ENCODE peak calls at places on chromosomes 3 and 15, in four cellular contexts. K, D, S and X are unnamed samples. For H3K4me1, the result is how much of the 10 kb centered on the place peaks cover.

GRCh38 chr3:24640330-24640877 is 145.8 kb upstream of the THRB start:
- DNase-seq in K (no peak), D (peak), S (no peak), X (no peak)

GRCh38 chr3:46950661-46951241 is 25.8 kb downstream of the CCDC12 start:
- DNase-seq in K (no peak), D (no peak), S (no peak), X (no peak)

GRCh38 chr15:100831466-100831865 is 48.2 kb upstream of the ALDH1A3 start:
- DNase-seq in K (no peak), D (no peak), S (no peak), X (no peak)

GRCh38 chr3:184786271-184787010 is 25.5 kb upstream of the VPS8 start:
- DNase-seq in K (peak), D (peak), S (peak), X (peak)

GRCh38 chr3:141255137-141255536 is 23.5 kb downstream of the PXYLP1 start:
- DNase-seq in K (no peak), D (no peak), S (no peak), X (no peak)

GRCh38 chr15:80480171-80480811 is 76.1 kb downstream of the ARNT2 start:
- DNase-seq in K (no peak), D (peak), S (no peak), X (no peak)

GRCh38 chr15:59244337-59244736 is 37.7 kb downstream of the LDHAL6B start:
- DNase-seq in K (no peak), D (no peak), S (no peak), X (no peak)

GRCh38 chr3:44825264-44825925 is 36.3 kb upstream of the TMEM42 start:
- DNase-seq in K (no peak), D (peak), S (no peak), X (no peak)

GRCh38 chr15:52728899-52729298 is 49.7 kb upstream of the ATOSA start:
- DNase-seq in K (no peak), D (peak), S (no peak), X (no peak)

GRCh38 chr3:106542101-106542769 is 673.4 kb upstream of the CBLB start:
- DNase-seq in K (no peak), D (peak), S (no peak), X (no peak)

GRCh38 chr3:134840459-134840858 is 45.4 kb downstream of the EPHB1 start:
- DNase-seq in K (no peak), D (no peak), S (no peak), X (no peak)

GRCh38 chr3:184732133-184732532 is 20.3 kb upstream of the MAGEF1 start:
- DNase-seq in K (no peak), D (no peak), S (no peak), X (peak)

GRCh38 chr3:78754066-78754743 is 1013.6 kb downstream of the ROBO1 start:
- DNase-seq in K (no peak), D (peak), S (no peak), X (no peak)

GRCh38 chr15:37007301-37007700 is 93.0 kb downstream of the MEIS2 start:
- DNase-seq in K (no peak), D (no peak), S (no peak), X (no peak)

GRCh38 chr15:56035166-56035565 is 41.8 kb upstream of the NEDD4 start:
- DNase-seq in K (no peak), D (no peak), S (no peak), X (no peak)

GRCh38 chr3:120429921-120430361 is 20.9 kb downstream of the FSTL1 start:
- DNase-seq in K (no peak), D (no peak), S (no peak), X (peak)

GRCh38 chr3:157199841-157200240 is 39.9 kb upstream of the CCNL1 start:
- DNase-seq in K (no peak), D (peak), S (no peak), X (no peak)

GRCh38 chr15:36688310-36689102 is 109.1 kb downstream of the CDIN1 start:
- DNase-seq in K (no peak), D (peak), S (no peak), X (no peak)

GRCh38 chr3:53160660-53161344 is at the start of gene PRKCD:
- DNase-seq in K (peak), D (peak), S (peak), X (peak)
- H3K4me1 ChIP-seq in K (under half), D (under half), S (under half), X (under half)

DNA sequence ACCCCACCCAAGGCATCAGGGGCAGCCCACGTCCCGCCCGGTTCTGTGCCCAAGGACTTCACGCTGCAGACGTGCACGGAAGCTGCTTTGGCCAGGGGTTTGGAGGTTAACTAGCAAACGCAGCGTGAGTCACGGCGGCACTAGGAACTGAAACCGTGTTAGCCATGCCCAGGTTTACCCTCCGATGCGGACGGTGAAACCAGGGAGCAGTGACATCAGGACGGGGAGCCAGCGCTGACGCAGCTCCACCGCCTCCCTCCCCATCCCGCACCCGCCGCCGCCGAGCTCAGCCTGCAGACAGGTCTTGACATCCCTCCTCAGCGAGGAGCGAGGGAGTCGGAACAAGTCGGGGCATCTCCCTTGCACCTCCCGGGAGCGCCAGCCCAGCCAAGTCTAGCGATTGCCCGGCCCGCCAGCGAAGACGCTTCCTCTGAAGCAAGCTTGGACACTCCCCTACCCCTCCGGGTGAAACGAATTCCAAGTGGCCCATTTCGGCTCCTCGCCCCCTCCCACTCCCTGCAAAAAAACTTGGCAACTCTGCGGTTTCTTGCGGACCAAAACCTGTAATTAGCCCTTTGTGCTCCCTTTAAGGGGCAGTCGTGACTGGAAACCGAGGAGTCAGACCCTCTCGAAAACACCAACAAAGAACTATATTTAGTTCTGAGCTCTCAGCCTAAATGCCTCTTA is 1.4 kb upstream of the RAP2B start:
- DNase-seq in K (peak), D (peak), S (peak), X (peak)
- H3K27ac ChIP-seq in K (peak), D (peak), S (peak), X (peak)

GRCh38 chr3:138360272-138361192 is 12.2 kb downstream of the MRAS start:
- DNase-seq in K (peak), D (no peak), S (no peak), X (no peak)

GRCh38 chr3:138362536-138362935 is 14.2 kb downstream of the MRAS start:
- DNase-seq in K (peak), D (no peak), S (no peak), X (no peak)

GRCh38 chr3:138361561-138361971 is 13.2 kb downstream of the MRAS start:
- DNase-seq in K (peak), D (no peak), S (no peak), X (no peak)

GRCh38 chr3:138359549-138360271 is 11.3 kb downstream of the MRAS start:
- DNase-seq in K (peak), D (no peak), S (no peak), X (no peak)

GRCh38 chr3:138361193-138361525 is 12.8 kb downstream of the MRAS start:
- DNase-seq in K (peak), D (no peak), S (no peak), X (no peak)
- H3K4me1 ChIP-seq in K (under half), D (under half), S (under half), X (under half)

GRCh38 chr15:57592836-57593420 is 1.2 kb downstream of the MYZAP start:
- DNase-seq in K (no peak), D (no peak), S (no peak), X (no peak)

GRCh38 chr15:57596301-57596855 is 4.7 kb downstream of the MYZAP start:
- DNase-seq in K (no peak), D (no peak), S (no peak), X (no peak)

GRCh38 chr15:57595011-57595866 is 3.5 kb downstream of the MYZAP start:
- DNase-seq in K (no peak), D (no peak), S (no peak), X (no peak)

GRCh38 chr15:57592426-57592825 is 722 bp downstream of the MYZAP start:
- DNase-seq in K (no peak), D (no peak), S (no peak), X (no peak)

GRCh38 chr15:57594479-57594878 is 2.8 kb downstream of the MYZAP start:
- DNase-seq in K (no peak), D (no peak), S (no peak), X (no peak)
- H3K27ac ChIP-seq in K (peak), D (peak), S (peak), X (no peak)

GRCh38 chr15:42693496-42693895 is 43.4 kb downstream of the CDAN1 start:
- DNase-seq in K (no peak), D (no peak), S (no peak), X (no peak)
- H3K4me1 ChIP-seq in K (under half), D (under half), S (under half), X (under half)

GRCh38 chr3:159852256-159852655 is 136.4 kb upstream of the IL12A start:
- DNase-seq in K (no peak), D (no peak), S (no peak), X (no peak)
- H3K27ac ChIP-seq in K (peak), D (peak), S (peak), X (peak)

GRCh38 chr3:132444333-132444732 is 27.0 kb downstream of the DNAJC13 start:
- DNase-seq in K (no peak), D (no peak), S (no peak), X (no peak)

GRCh38 chr3:132445812-132446211 is 28.5 kb downstream of the DNAJC13 start:
- DNase-seq in K (no peak), D (peak), S (no peak), X (no peak)

GRCh38 chr3:132443421-132443820 is 26.1 kb downstream of the DNAJC13 start:
- DNase-seq in K (no peak), D (no peak), S (no peak), X (no peak)

DNA sequence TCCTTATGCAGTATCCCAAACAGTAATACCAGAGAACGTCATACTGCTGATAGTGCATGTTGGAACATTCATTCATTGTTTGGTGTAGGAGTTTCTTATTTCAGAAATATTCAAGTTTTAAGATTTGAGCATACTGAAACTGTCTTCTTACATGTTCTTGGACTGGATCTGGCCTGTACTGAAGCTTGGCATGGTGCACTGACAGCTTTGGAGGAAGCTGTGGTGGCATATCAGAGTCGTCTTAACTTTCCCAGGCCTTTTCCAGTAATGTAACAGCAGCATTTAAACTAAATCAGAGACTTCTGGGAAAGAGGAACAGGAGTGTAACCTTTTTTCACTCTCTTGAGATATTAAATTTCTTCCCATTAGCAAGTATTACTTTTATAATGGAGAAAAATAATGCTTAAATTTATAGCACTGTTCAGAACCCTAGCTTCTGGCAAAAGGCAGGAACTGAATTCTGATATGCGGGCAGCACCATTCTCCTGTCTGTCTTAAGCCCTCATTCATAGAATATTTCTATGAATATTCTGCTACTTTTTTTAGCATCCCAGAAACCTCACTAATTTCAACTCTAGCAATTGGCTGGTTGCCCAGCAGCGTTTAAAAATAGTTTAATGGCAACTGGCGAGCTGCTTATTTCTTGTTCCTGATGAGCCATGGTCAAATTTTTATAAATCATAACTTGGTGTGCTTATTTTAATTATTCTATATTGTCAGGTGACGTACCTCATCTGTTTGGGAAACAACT is 31.1 kb downstream of the DNAJC13 start:
- DNase-seq in K (no peak), D (peak), S (no peak), X (no peak)
- H3K4me1 ChIP-seq in K (under half), D (under half), S (under half), X (under half)

DNA sequence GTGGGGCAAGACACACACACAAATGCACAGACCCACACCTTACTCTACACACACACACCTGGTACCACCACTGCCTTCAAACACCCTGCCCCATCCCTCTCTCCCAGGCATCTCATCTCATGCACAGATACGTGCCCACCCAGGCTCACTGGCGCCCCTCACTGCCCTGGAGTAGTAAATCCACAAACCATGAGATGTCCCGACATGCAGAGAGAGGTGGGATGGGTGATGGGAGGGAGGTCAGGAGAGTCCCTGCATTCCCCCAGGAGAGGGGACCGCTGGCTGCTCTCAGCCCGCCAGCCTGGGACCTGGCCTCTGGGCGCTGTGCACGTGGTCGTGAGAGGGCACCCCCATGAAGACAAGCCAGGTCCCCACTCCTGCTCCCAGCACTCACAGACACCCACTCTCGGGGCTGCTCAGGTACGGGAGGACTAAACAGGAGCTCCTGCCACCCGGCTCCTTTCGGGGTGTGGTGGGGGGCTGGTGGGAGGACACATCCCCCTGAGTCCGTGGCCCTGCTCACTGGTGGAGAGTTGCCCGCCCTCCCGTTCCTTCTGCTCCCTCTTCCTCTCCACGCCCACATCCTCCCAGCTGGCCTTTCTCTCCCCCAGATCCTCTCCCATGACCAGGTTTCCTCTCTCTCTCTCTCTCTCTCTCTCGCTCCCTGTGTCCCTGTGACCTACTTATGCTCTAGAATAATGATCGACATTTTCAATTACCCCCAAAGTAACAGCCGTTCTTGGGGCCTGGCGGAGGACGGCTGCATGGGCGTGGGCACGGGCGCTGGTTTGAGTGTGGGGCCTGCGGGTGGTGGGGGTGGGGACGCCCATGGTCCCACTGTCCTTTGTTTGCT is 18.8 kb upstream of the CSPG4 start:
- DNase-seq in K (peak), D (peak), S (no peak), X (no peak)
- H3K27ac ChIP-seq in K (peak), D (no peak), S (no peak), X (no peak)

GRCh38 chr3:149646181-149646766 is 11.6 kb downstream of the WWTR1 start:
- DNase-seq in K (no peak), D (no peak), S (no peak), X (no peak)

GRCh38 chr3:149647285-149647684 is 10.5 kb downstream of the WWTR1 start:
- DNase-seq in K (no peak), D (no peak), S (no peak), X (no peak)

GRCh38 chr3:149639093-149639486 is 18.7 kb downstream of the WWTR1 start:
- DNase-seq in K (no peak), D (no peak), S (no peak), X (no peak)

GRCh38 chr3:149641011-149641728 is 16.7 kb downstream of the WWTR1 start:
- DNase-seq in K (no peak), D (no peak), S (no peak), X (no peak)

GRCh38 chr3:149643482-149643798 is 14.4 kb downstream of the WWTR1 start:
- DNase-seq in K (no peak), D (no peak), S (no peak), X (no peak)
- H3K4me1 ChIP-seq in K (half or more), D (under half), S (under half), X (half or more)

DNA sequence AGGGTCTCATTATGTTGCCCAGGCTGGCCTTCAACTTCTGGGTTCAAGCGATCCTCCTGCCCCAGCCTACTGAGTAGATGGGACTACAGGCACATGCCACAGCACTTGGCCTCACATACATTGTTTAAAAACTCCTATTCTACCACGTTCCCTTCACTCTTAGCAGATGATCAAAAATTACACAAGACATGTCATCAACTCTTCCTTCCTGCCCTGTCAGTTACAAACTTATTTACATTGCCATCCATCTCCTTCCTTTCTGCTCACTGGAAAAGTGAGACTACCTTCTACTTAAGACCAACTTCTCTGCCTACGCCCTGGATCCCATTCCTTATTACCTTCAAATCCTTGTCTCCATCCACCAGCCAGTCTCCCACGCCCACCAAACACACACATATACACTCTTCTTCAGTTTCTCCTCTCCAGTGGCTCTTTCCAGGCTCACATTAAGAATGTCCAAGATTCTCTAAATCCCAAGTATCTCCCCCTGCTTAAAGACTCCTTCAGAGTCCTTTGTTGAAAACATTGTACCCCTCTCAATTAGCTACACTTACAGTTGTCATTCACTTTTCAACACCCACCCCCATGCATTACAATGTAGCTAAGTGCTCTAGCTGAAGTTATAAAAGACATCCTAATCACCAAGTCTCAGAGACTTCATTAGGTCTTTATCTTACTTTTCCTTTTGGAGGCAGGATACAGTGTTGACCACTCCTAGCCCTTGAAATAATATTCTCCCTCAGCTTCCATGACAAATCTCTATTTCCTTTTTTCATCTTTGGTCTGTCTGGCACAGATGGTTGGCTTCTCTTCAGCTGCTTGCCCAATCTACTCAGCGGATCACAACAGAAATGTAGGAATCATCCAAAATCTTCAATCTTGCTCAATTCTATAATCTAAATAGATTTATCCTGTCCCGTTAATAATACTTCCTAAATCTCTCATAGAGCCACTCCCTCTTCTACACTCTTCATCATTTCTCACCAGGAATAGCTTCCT is 4.2 kb downstream of the PEAK1 start:
- DNase-seq in K (no peak), D (peak), S (no peak), X (no peak)
- H3K27ac ChIP-seq in K (no peak), D (no peak), S (no peak), X (no peak)